ENCODE peak calls at places on chromosome X, in four cellular contexts. A, B, Z and E are unnamed samples.

GRCh38 chrX:111868726-111869638 is 7.0 kb upstream of the TRPC5OS start:
- DNase-seq in Z (peak; percentile 40), B (no peak), A (no peak), E (no peak)

GRCh38 chrX:136689441-136689840 is 41.5 kb downstream of the CD40LG start:
- DNase-seq in A (no peak), B (no peak), Z (no peak), E (peak; percentile 38)

GRCh38 chrX:144681501-144681900 is 565.8 kb upstream of the SPANXN1 start:
- DNase-seq in B (no peak), A (no peak), Z (no peak), E (no peak)

GRCh38 chrX:150983526-150984163 is 510 bp downstream of the HMGB3 start:
- DNase-seq in A (no peak), B (no peak), Z (no peak), E (no peak)

GRCh38 chrX:302975-303374 is 15.6 kb downstream of the GTPBP6 start:
- DNase-seq in Z (no peak), B (no peak), A (no peak), E (no peak)

GRCh38 chrX:44889824-44890223 is 16.8 kb downstream of the KDM6A start:
- DNase-seq in B (no peak), A (no peak), Z (no peak), E (no peak)

GRCh38 chrX:145843196-145843595 is 25.6 kb downstream of the SLITRK2 start:
- DNase-seq in Z (no peak), B (no peak), A (no peak), E (no peak)

GRCh38 chrX:127708155-127708554 is 344.0 kb downstream of the ACTRT1 start:
- DNase-seq in Z (no peak), B (no peak), A (no peak), E (no peak)

GRCh38 chrX:154046262-154046771 is 26.6 kb upstream of the IRAK1 start:
- DNase-seq in Z (no peak), A (no peak), B (no peak), E (no peak)

GRCh38 chrX:134990475-134991473 is at the start of gene SMIM10:
- DNase-seq in A (peak; percentile 55), Z (no peak), B (no peak), E (no peak)

GRCh38 chrX:13906103-13906502 is 89.2 kb upstream of the GPM6B start:
- DNase-seq in B (no peak), Z (no peak), A (no peak), E (no peak)

GRCh38 chrX:39331062-39331704 is 529.9 kb downstream of the MID1IP1 start:
- DNase-seq in A (no peak), B (no peak), Z (peak; percentile 62), E (no peak)

GRCh38 chrX:37302569-37302968 is 46.6 kb upstream of the PRRG1 start:
- DNase-seq in B (peak; percentile 7), A (peak; percentile 41), Z (no peak), E (no peak)

GRCh38 chrX:72255445-72255844 is 16.6 kb upstream of the ERCC6L start:
- DNase-seq in A (peak; percentile 56), Z (no peak), B (no peak), E (no peak)

GRCh38 chrX:139798701-139799100 is 90.7 kb upstream of the MCF2 start:
- DNase-seq in Z (no peak), A (no peak), B (no peak), E (no peak)

GRCh38 chrX:45322382-45322781 is 121.7 kb upstream of the DIPK2B start:
- DNase-seq in A (peak; percentile 39), Z (no peak), B (peak; percentile 37), E (peak; percentile 62)

GRCh38 chrX:1481636-1482529 is 29.2 kb upstream of the ASMTL start:
- DNase-seq in Z (peak; percentile 90), B (peak; percentile 95), A (no peak), E (peak; percentile 68)
- H3K4me3 ChIP-seq in Z (peak overlapping the region; percentile 68), B (peak overlapping the region; percentile 46), A (no peak overlapping the region), E (peak overlapping the region; percentile 24)

DNA sequence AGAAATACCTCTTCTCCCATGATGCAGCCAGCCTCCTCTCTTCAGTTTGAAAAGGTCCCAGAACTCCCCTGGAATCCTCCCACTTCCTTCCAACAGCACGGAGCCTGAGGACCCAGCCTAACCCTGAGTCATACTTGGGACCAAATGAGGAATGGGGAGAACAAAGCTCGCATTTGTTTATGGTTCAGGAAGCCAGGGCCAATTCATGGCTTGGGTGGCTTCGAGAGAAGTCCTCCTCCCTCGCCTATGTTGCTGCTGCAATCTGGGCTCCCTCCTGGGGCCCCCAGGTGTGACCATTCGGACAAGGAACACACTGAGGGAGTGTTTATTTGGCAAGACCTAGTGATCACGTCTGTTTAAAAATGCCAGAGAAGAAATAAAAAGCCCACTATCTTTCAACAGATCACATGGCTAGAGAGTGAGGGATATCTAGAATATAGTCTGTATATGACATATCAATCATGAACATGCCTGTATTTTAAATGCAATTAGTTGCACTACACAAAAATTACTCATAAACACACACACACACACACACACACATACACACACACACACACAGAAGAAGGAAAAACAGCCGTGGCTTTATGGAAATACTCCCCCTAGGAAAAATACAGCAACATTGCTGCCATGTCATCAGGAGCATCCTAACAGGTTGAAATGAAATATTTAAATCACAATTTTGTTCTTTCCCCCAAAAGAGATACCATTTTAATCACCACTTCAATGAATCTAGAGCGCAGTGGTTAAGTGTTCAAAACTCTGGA is 155.7 kb upstream of the MAP3K15 start:
- DNase-seq in B (peak; percentile 79), Z (no peak), A (no peak), E (no peak)
- TF ChIP-seq SUZ12 in B (no peak), Z (no peak), A (no peak), E (no peak)

GRCh38 chrX:68841251-68842049 is 12.6 kb downstream of the EFNB1 start:
- DNase-seq in A (no peak), Z (no peak), B (no peak), E (no peak)
- H3K4me1 ChIP-seq in A (peaks cover 3% of the 10 kb centered on the region), Z (no peaks in the 10 kb centered on the region), B (peaks cover 17% of the 10 kb centered on the region), E (peaks cover 27% of the 10 kb centered on the region)

DNA sequence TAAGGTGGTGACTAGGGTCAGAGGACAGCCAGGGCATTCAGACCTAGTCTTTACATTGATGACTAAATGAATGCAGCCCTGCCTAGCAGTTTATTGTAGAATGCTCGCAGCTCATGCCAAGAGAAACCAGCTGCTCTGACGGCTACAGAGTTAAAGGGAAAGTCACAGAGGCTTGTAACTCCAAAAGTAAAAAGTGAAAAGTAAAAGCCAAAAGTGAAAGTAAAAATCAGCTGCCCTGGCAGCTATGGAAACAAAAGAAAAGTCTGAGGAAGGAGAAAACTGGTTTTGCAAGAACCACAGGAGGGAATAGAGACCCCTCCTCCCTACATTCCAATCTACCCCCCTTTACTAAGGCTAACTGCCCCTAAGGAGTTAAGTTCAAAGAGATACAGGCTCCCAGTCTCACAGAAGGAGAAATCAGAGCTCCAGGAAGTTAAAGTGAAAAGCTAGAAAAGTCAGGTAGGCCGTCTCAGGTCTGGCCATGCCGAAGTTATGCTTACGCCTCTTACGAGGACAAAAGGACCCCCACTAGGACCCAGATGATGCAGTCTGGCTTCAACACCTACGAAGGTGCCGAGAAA is 6.0 kb downstream of the GAGE10 start:
- DNase-seq in Z (no peak), B (no peak), A (no peak), E (peak; percentile 33)
- H3K4me3 ChIP-seq in Z (no peak overlapping the region), B (peak overlapping the region; percentile 26), A (peak overlapping the region; percentile 23), E (no peak overlapping the region)